ENCODE peak calls at places on chromosomes 16 and 17, in six cellular contexts. A is Caco-2, W is IMR-90, O is fibroblast of mammary gland, B is psoas muscle, F is kidney epithelial cell. E is an unnamed sample.
A peak's percentile ranks its signal among the peaks of the same experiment; 100 is the strongest.

GRCh38 chr17:44203731-44204452 is 4.2 kb upstream of the ATXN7L3 start:
- DNase-seq in W (peak; percentile 31), O (peak; percentile 66), F (no peak), B (no peak), A (peak; percentile 60), E (no peak)

GRCh38 chr16:24975428-24975889 is 39.7 kb downstream of the ARHGAP17 start:
- DNase-seq in O (no peak), F (no peak), A (peak; percentile 24), B (no peak), W (peak; percentile 66), E (no peak)

GRCh38 chr17:39167492-39167891 is 1.5 kb upstream of the ARL5C start:
- DNase-seq in W (no peak), B (no peak), O (no peak), A (no peak), F (no peak), E (no peak)

GRCh38 chr16:21166561-21166961 is 8.1 kb downstream of the LDAF1 start:
- DNase-seq in W (peak; percentile 52), F (no peak), B (no peak), O (peak; percentile 22), A (peak; percentile 16), E (no peak)

GRCh38 chr16:11020388-11020787 is 76.0 kb downstream of the CLEC16A start:
- DNase-seq in O (no peak), F (no peak), W (no peak), B (no peak), A (no peak), E (no peak)

GRCh38 chr17:31521632-31522283 is 130.3 kb downstream of the RAB11FIP4 start:
- DNase-seq in A (no peak), F (no peak), O (no peak), B (no peak), W (no peak), E (no peak)

GRCh38 chr16:24526701-24527470 is 12.5 kb upstream of the RBBP6 start:
- DNase-seq in A (no peak), W (no peak), F (no peak), O (no peak), B (no peak), E (no peak)

GRCh38 chr17:51707216-51707615 is 446.9 kb downstream of the UTP18 start:
- DNase-seq in O (no peak), W (no peak), A (no peak), B (no peak), F (no peak), E (no peak)

GRCh38 chr17:80274317-80274716 is 13.7 kb downstream of the RNF213 start:
- DNase-seq in B (no peak), A (no peak), W (no peak), F (no peak), O (no peak), E (no peak)

GRCh38 chr17:78728495-78728894 is 53.6 kb downstream of the CYTH1 start:
- DNase-seq in B (no peak), A (no peak), W (no peak), O (no peak), F (no peak), E (no peak)

GRCh38 chr16:54118846-54119245 is 167.7 kb downstream of the IRX3 start:
- DNase-seq in B (no peak), F (no peak), W (peak; percentile 25), A (no peak), O (peak; percentile 59), E (no peak)

GRCh38 chr16:58414938-58415451 is 22.7 kb downstream of the GINS3 start:
- DNase-seq in B (no peak), F (no peak), A (no peak), O (no peak), W (peak; percentile 29), E (no peak)

GRCh38 chr17:68205251-68205807 is 42.5 kb upstream of the AMZ2 start:
- DNase-seq in O (peak; percentile 80), A (peak; percentile 90), W (peak; percentile 82), F (peak; percentile 28), B (peak; percentile 96), E (peak; percentile 93)

GRCh38 chr17:78609198-78609597 is 32.0 kb upstream of the DNAH17 start:
- DNase-seq in O (no peak), A (no peak), F (no peak), B (no peak), W (no peak), E (no peak)

GRCh38 chr17:78397681-78398101 is 19.2 kb downstream of the PGS1 start:
- DNase-seq in A (no peak), W (peak; percentile 40), O (peak; percentile 38), F (no peak), B (peak; percentile 81), E (no peak)

GRCh38 chr16:2474877-2475412 is at the start of gene TBC1D24:
- DNase-seq in W (peak; percentile 72), B (peak; percentile 95), A (peak; percentile 92), F (peak; percentile 42), O (peak; percentile 65), E (peak; percentile 88)

GRCh38 chr16:17452931-17453330 is 17.8 kb downstream of the XYLT1 start:
- DNase-seq in W (peak; percentile 44), O (peak; percentile 50), F (no peak), A (no peak), B (no peak), E (no peak)

GRCh38 chr16:49890876-49891275 is 35.0 kb upstream of the ZNF423 start:
- DNase-seq in A (no peak), F (no peak), B (no peak), O (peak; percentile 2), W (no peak), E (no peak)

GRCh38 chr17:80499536-80499935 is 23.1 kb upstream of the NPTX1 start:
- DNase-seq in O (no peak), B (no peak), W (no peak), F (no peak), A (no peak), E (peak; percentile 36)

GRCh38 chr17:78166416-78166815 is 2.0 kb upstream of the SYNGR2 start:
- DNase-seq in F (no peak), O (no peak), B (no peak), A (no peak), W (no peak), E (no peak)

GRCh38 chr17:61583242-61583641 is 7.8 kb downstream of the NACA2 start:
- DNase-seq in F (no peak), B (no peak), W (peak; percentile 83), A (peak; percentile 35), O (peak; percentile 76), E (no peak)

GRCh38 chr16:13064821-13065220 is 163.4 kb downstream of the SHISA9 start:
- DNase-seq in B (no peak), W (no peak), F (no peak), O (no peak), A (no peak), E (no peak)

GRCh38 chr16:73066321-73066926 is 18.5 kb upstream of the ZFHX3 start:
- DNase-seq in B (no peak), F (no peak), O (no peak), A (no peak), W (no peak), E (peak; percentile 75)
- H3K4me3 ChIP-seq in B (peak overlapping the region; percentile 42), F (no peak overlapping the region), O (no peak overlapping the region), A (no peak overlapping the region), W (no peak overlapping the region), E (peak overlapping the region; percentile 9)

DNA sequence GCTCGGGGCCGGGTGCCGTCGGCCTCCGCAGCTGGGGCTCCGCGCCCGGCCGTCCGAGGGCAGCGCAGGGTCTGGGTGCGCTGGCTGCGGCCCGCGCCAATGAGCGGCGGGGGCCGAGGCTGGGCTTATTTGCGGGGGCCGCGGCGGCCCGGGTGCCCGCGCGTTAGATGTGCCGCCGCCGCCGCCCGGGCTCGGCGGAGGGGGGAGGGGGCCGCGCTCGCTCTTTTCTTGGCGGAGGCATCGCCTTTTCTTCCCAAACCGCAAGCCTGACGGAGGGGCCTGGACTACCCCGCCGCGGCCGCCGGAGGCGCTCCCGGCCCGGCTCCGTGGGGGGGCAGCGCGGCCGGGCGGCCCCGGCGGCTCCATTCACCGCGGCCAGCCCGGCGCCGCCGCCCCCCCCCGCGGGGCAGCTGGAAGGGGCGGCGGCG is at the start of gene NOTUM:
- DNase-seq in O (no peak), A (peak; percentile 72), B (peak; percentile 62), F (no peak), W (peak; percentile 12), E (no peak)
- H3K4me3 ChIP-seq in O (no peak within 1 kb of the TSS), A (peak within 1 kb of the TSS; percentile 65), B (peak within 1 kb of the TSS; percentile 66), F (no peak within 1 kb of the TSS), W (peak within 1 kb of the TSS; percentile 21), E (peak within 1 kb of the TSS; percentile 24)

GRCh38 chr17:8186446-8186786 is 3.6 kb downstream of the BORCS6 start:
- DNase-seq in O (no peak), B (no peak), W (no peak), F (no peak), A (no peak), E (no peak)

GRCh38 chr17:8189041-8189710 is 804 bp downstream of the BORCS6 start:
- DNase-seq in F (no peak), W (no peak), B (no peak), O (no peak), A (no peak), E (peak; percentile 79)

GRCh38 chr17:8188408-8188839 is 1.6 kb downstream of the BORCS6 start:
- DNase-seq in W (no peak), F (no peak), O (no peak), A (no peak), B (no peak), E (peak; percentile 41)

GRCh38 chr17:8186787-8187516 is 3.0 kb downstream of the BORCS6 start:
- DNase-seq in W (peak; percentile 97), A (peak; percentile 91), O (peak; percentile 95), B (peak; percentile 95), F (peak; percentile 72), E (peak; percentile 94)

GRCh38 chr17:8187517-8188407 is 2.2 kb downstream of the BORCS6 start:
- DNase-seq in A (peak; percentile 87), F (peak; percentile 88), O (peak; percentile 100), B (peak; percentile 93), W (peak; percentile 100), E (no peak)
- H3K4me3 ChIP-seq in A (peak overlapping the region; percentile 84), F (peak overlapping the region; percentile 40), O (peak overlapping the region; percentile 71), B (peak overlapping the region; percentile 93), W (peak overlapping the region; percentile 50), E (peak overlapping the region; percentile 84)

GRCh38 chr17:76539631-76540271 is at the start of gene PRCD:
- DNase-seq in F (no peak), A (no peak), B (no peak), O (no peak), W (no peak), E (no peak)
- H3K4me3 ChIP-seq in F (peak within 1 kb of the TSS; percentile 23), A (peak within 1 kb of the TSS; percentile 30), B (peak within 1 kb of the TSS; percentile 71), O (peak within 1 kb of the TSS; percentile 36), W (peak within 1 kb of the TSS; percentile 27), E (peak within 1 kb of the TSS; percentile 34)

GRCh38 chr16:72989203-72989991 is 58.5 kb downstream of the ZFHX3 start:
- DNase-seq in O (peak; percentile 96), F (peak; percentile 63), W (peak; percentile 93), B (peak; percentile 68), A (no peak), E (no peak)
- H3K4me3 ChIP-seq in O (peak overlapping the region; percentile 26), F (no peak overlapping the region), W (peak overlapping the region; percentile 9), B (peak overlapping the region; percentile 61), A (no peak overlapping the region), E (no peak overlapping the region)

E was measured in left lung.